ENCODE peak calls at places on chromosomes 2 and 18, in four cellular contexts. S, J, C and M are unnamed samples.

GRCh38 chr18:35694803-35695202 is 113.3 kb downstream of the GALNT1 start:
- DNase-seq in S (no peak), C (no peak), J (no peak), M (no peak)

GRCh38 chr18:21031845-21032244 is 79.8 kb downstream of the ROCK1 start:
- DNase-seq in S (no peak), C (no peak), J (no peak), M (no peak)

GRCh38 chr2:66729391-66729790 is 294.5 kb downstream of the MEIS1 start:
- DNase-seq in J (no peak), S (peak), C (no peak), M (no peak)

GRCh38 chr18:47993409-47993808 is 63.0 kb upstream of the SMAD2 start:
- DNase-seq in S (no peak), J (no peak), C (no peak), M (peak)

GRCh38 chr18:45106331-45106774 is 425.7 kb downstream of the SETBP1 start:
- DNase-seq in C (no peak), S (peak), J (peak), M (peak)

GRCh38 chr2:212940816-212941215 is 210.6 kb downstream of the IKZF2 start:
- DNase-seq in C (no peak), J (peak), S (peak), M (no peak)

GRCh38 chr2:232393556-232393955 is 13.1 kb upstream of the ALPG start:
- DNase-seq in S (no peak), J (no peak), C (no peak), M (no peak)

GRCh38 chr2:203886579-203887230 is 19.1 kb downstream of the CTLA4 start:
- DNase-seq in C (no peak), J (no peak), S (no peak), M (peak)

GRCh38 chr2:44450806-44451205 is 89.1 kb downstream of the CAMKMT start:
- DNase-seq in C (no peak), J (no peak), S (no peak), M (no peak)

GRCh38 chr18:56161604-56162003 is 476.8 kb downstream of the TXNL1 start:
- DNase-seq in S (no peak), C (no peak), J (no peak), M (no peak)

GRCh38 chr18:11119962-11120361 is 29.4 kb downstream of the PIEZO2 start:
- DNase-seq in C (no peak), S (peak), J (peak), M (no peak)

GRCh38 chr2:174350593-174351181 is 15.9 kb downstream of the SP9 start:
- DNase-seq in J (no peak), C (no peak), S (no peak), M (no peak)

GRCh38 chr2:44245068-44245861 is 30.0 kb upstream of the SLC3A1 start:
- DNase-seq in C (no peak), S (no peak), J (peak), M (peak)

GRCh38 chr18:44916429-44917183 is 235.9 kb downstream of the SETBP1 start:
- DNase-seq in J (no peak), S (no peak), C (no peak), M (no peak)

GRCh38 chr2:43018179-43019024 is 208.0 kb downstream of the ZFP36L2 start:
- DNase-seq in C (peak), S (peak), J (peak), M (peak)

GRCh38 chr18:23495723-23496440 is 7.4 kb upstream of the RMC1 start:
- DNase-seq in S (no peak), C (no peak), J (peak), M (no peak)

GRCh38 chr2:23526835-23527790 is 142.1 kb downstream of the KLHL29 start:
- DNase-seq in C (no peak), S (no peak), J (no peak), M (no peak)

GRCh38 chr2:98796775-98797544 is 66.0 kb upstream of the MGAT4A start:
- DNase-seq in S (no peak), J (no peak), C (no peak), M (no peak)
- H3K4me3 ChIP-seq in S (no peak), J (no peak), C (no peak), M (no peak)

GRCh38 chr2:19573784-19574183 is 215.4 kb upstream of the OSR1 start:
- DNase-seq in J (no peak), C (no peak), S (no peak), M (no peak)
- H3K27ac ChIP-seq in J (no peak), C (no peak), S (no peak), M (no peak)

DNA sequence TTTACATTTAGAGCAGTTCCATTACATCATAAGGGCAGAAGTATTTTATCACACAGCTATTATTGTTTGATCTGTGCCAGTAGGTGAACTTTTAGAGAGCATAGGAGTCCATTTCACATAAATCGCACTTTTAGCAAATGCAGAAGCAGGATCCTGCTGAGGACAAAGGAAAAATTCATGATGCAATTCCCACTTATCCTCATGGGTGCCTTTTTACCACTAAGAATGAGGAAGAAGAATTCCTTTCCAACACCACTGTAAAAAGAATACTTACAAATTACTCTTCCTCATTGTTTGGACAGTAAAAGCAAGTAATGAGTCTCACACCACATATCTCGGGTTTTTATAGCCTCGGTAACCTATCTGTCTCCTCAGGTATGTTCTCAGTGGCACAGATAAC is 238.5 kb downstream of the MTX2 start:
- DNase-seq in C (no peak), J (no peak), S (peak), M (no peak)
- H3K4me3 ChIP-seq in C (no peak), J (no peak), S (no peak), M (no peak)

GRCh38 chr2:224217962-224218347 is 178.9 kb upstream of the SERPINE2 start:
- DNase-seq in C (no peak), J (no peak), S (peak), M (no peak)
- H3K27ac ChIP-seq in C (no peak), J (no peak), S (no peak), M (no peak)

DNA sequence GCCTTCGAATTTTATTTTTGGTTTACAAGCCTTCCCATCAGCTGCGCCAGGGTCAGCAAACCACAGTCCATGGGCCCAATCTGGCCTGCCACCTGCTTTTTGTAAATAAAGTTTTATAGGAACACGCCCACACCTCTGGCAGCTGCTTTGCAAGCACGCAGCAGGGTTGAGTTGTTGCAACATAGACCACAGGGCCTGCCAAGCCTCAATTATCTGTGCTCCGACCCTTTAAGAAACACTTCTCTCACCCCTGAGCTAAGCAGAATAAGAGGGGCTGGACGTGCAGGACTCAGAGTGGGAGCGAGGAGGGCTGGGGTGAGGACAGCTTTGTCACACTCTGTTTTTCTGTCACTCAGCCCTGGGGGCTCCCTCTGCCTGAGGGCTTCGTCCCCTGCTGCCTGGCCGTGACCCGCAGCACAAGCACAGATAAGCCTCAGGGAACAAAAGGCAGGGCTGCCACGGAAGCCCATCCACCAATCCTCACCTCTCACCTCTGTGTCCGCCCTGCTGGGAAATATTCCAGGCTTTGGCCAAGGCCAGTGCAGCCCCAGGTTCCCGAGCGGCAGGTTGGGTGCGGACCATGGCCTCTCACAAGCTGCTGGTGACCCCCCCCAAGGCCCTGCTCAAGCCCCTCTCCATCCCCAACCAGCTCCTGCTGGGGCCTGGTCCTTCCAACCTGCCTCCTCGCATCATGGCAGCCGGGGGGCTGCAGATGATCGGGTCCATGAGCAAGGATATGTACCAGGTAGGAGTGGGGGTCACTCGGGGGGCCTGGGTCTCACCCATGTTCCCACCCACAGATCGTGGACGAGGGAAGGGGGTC is at the start of gene AGXT:
- DNase-seq in C (no peak), J (peak), S (peak), M (peak)
- H3K4me3 ChIP-seq in C (no peak), J (no peak), S (no peak), M (no peak)

DNA sequence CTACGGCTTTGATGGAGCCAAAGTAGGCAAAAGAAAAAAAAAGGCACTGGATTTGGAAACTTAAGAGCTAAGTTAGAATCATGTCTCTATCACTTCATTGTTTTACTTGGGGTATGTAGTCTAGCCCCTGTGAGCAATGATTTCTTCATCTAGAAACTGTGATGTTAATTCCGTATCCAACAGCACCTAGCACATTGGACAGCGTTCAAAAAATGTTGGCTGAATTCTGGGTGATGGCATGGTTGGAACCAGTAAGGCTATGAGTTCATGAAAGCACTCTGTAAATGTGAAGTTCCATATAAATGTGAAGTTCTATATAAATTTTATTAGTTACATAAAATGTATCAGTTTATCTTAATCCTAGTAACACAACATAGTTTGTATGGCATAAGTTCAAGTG is 308.5 kb upstream of the HNMT start:
- DNase-seq in S (no peak), J (no peak), C (no peak), M (no peak)
- H3K27ac ChIP-seq in S (no peak), J (no peak), C (no peak), M (no peak)

GRCh38 chr2:201858267-201858666 is 51.9 kb downstream of the CDK15 start:
- DNase-seq in S (no peak), J (no peak), C (no peak), M (no peak)
- H3K4me3 ChIP-seq in S (no peak), J (no peak), C (no peak), M (no peak)